ENCODE peak calls at places on chromosome 10, in four cellular contexts. P is T-helper 9 cell, S is A549, W is endodermal cell. O is an unnamed sample.

GRCh38 chr10:103700436-103700715 is 155.0 kb downstream of the SH3PXD2A start:
- DNase-seq in P (no peak), S (no peak), W (no peak), O (no peak)

GRCh38 chr10:88064608-88065383 is 201.4 kb downstream of the PTEN start:
- DNase-seq in P (no peak), S (no peak), W (no peak), O (peak; percentile 80)

GRCh38 chr10:83254698-83255097 is 884.6 kb upstream of the GHITM start:
- DNase-seq in P (no peak), S (no peak), W (no peak), O (no peak)

GRCh38 chr10:34492081-34492480 is 323.0 kb downstream of the PARD3 start:
- DNase-seq in P (no peak), S (peak; percentile 47), W (no peak), O (no peak)

GRCh38 chr10:13276749-13277394 is 23.0 kb downstream of the PHYH start:
- DNase-seq in P (no peak), S (peak; percentile 22), W (no peak), O (no peak)

GRCh38 chr10:128211953-128212727 is 85.9 kb upstream of the MKI67 start:
- DNase-seq in P (peak; percentile 74), S (peak; percentile 79), W (peak; percentile 96), O (peak; percentile 85)

GRCh38 chr10:71782917-71783490 is 9.7 kb upstream of the VSIR start:
- DNase-seq in P (no peak), S (no peak), W (no peak), O (no peak)

GRCh38 chr10:133388265-133388972 is 5.5 kb upstream of the MTG1 start:
- DNase-seq in P (no peak), S (peak; percentile 40), W (no peak), O (peak; percentile 43)

GRCh38 chr10:67697646-67698245 is 1.8 kb upstream of the CTNNA3 start:
- DNase-seq in P (peak; percentile 1), S (peak; percentile 63), W (no peak), O (no peak)

GRCh38 chr10:53664620-53665019 is 892.0 kb upstream of the MBL2 start:
- DNase-seq in P (no peak), S (no peak), W (no peak), O (no peak)

GRCh38 chr10:30055094-30055701 is 4.2 kb downstream of the JCAD start:
- DNase-seq in P (no peak), S (no peak), W (no peak), O (no peak)

GRCh38 chr10:69515699-69516547 is 57.3 kb downstream of the NEUROG3 start:
- DNase-seq in P (peak; percentile 77), S (peak; percentile 78), W (peak; percentile 95), O (peak; percentile 77)

GRCh38 chr10:77844713-77845454 is 81.7 kb downstream of the DLG5 start:
- DNase-seq in P (no peak), S (peak; percentile 70), W (no peak), O (no peak)

GRCh38 chr10:112446855-112447691 is at the start of the genes VTI1A and ZDHHC6:
- DNase-seq in P (peak; percentile 70), S (peak; percentile 89), W (peak; percentile 94), O (peak; percentile 88)

GRCh38 chr10:124732931-124733536 is 11.1 kb downstream of the FAM53B start:
- DNase-seq in P (peak; percentile 41), S (no peak), W (peak; percentile 36), O (no peak)

GRCh38 chr10:78035025-78035424 is 1.4 kb downstream of the RPS24 start:
- DNase-seq in P (no peak), S (no peak), W (no peak), O (no peak)

GRCh38 chr10:79561257-79561656 is 1.1 kb upstream of the SFTPA2 start:
- DNase-seq in P (no peak), S (no peak), W (no peak), O (peak; percentile 47)

GRCh38 chr10:29712108-29712507 is 77.3 kb upstream of the SVIL start:
- DNase-seq in P (no peak), S (no peak), W (peak; percentile 78), O (no peak)

GRCh38 chr10:89838002-89838615 is 136.7 kb downstream of the KIF20B start:
- DNase-seq in P (no peak), S (no peak), W (no peak), O (no peak)

GRCh38 chr10:128567561-128567960 is 441.3 kb upstream of the MKI67 start:
- DNase-seq in P (no peak), S (no peak), W (no peak), O (no peak)

GRCh38 chr10:100182908-100183307 is 2.9 kb downstream of the ERLIN1 start:
- DNase-seq in P (no peak), S (no peak), W (no peak), O (no peak)

GRCh38 chr10:116096501-116096900 is 176.5 kb downstream of the GFRA1 start:
- DNase-seq in P (no peak), S (no peak), W (no peak), O (no peak)

GRCh38 chr10:100303724-100304319 is 17.3 kb upstream of the BLOC1S2 start:
- DNase-seq in P (no peak), S (peak; percentile 55), W (no peak), O (no peak)

GRCh38 chr10:25026463-25026862 is 10.1 kb downstream of the THNSL1 start:
- DNase-seq in P (no peak), S (peak; percentile 10), W (no peak), O (no peak)

GRCh38 chr10:50501899-50502556 is 121.7 kb downstream of the SGMS1 start:
- DNase-seq in P (no peak), S (peak; percentile 24), W (no peak), O (no peak)

GRCh38 chr10:118543714-118544400 is 51.6 kb downstream of the PRLHR start:
- DNase-seq in P (peak; percentile 4), S (peak; percentile 57), W (peak; percentile 92), O (peak; percentile 60)

GRCh38 chr10:58351616-58352578 is 17.1 kb downstream of the UBE2D1 start:
- DNase-seq in P (no peak), S (no peak), W (no peak), O (no peak)

GRCh38 chr10:45071043-45071813 is 70.5 kb downstream of the ZNF22 start:
- DNase-seq in P (no peak), S (no peak), W (peak; percentile 59), O (no peak)